ENCODE peak calls at places on chromosomes 13 and 19, in eight cellular contexts. V is breast epithelium, F is stomach, G is esophagus muscularis mucosa, D is sigmoid colon, K is GM12892, Q is HepG2, Y is transverse colon. S is an unnamed sample.

GRCh38 chr19:12208221-12208620 is 45.3 kb downstream of the ZNF136 start:
- DNase-seq in G (no peak), D (no peak), K (no peak), F (no peak), V (no peak), Q (peak), Y (no peak), S (no peak)

GRCh38 chr13:25971077-25971476 is 80.7 kb downstream of the SHISA2 start:
- DNase-seq in D (no peak), Q (no peak), Y (no peak), F (no peak), V (no peak), K (no peak), G (peak), S (no peak)

GRCh38 chr19:23439623-23440022 is 44.4 kb upstream of the ZNF91 start:
- DNase-seq in D (no peak), G (peak), F (no peak), K (no peak), V (no peak), Y (no peak), Q (no peak), S (no peak)

GRCh38 chr13:94799330-94799729 is 87.0 kb upstream of the SOX21 start:
- DNase-seq in Y (no peak), D (no peak), F (no peak), V (no peak), K (no peak), Q (no peak), G (peak), S (no peak)

GRCh38 chr13:110062777-110063442 is 244.0 kb downstream of the COL4A1 start:
- DNase-seq in F (no peak), G (no peak), V (no peak), K (no peak), Q (no peak), D (no peak), Y (no peak), S (no peak)

GRCh38 chr19:6765738-6766356 is 1.4 kb downstream of the SH2D3A start:
- DNase-seq in D (no peak), K (no peak), V (peak), G (no peak), Y (peak), Q (peak), F (peak), S (no peak)

GRCh38 chr19:49692102-49692599 is 1.2 kb downstream of the CPT1C start:
- DNase-seq in V (no peak), F (no peak), D (no peak), Q (no peak), K (no peak), Y (no peak), G (no peak), S (no peak)

GRCh38 chr19:47021536-47022139 is 2.0 kb downstream of the NPAS1 start:
- DNase-seq in F (no peak), G (no peak), V (no peak), Q (no peak), Y (no peak), D (no peak), K (no peak), S (no peak)

GRCh38 chr13:44165895-44166496 is 207.6 kb upstream of the SERP2 start:
- DNase-seq in F (no peak), D (no peak), K (no peak), Q (no peak), Y (no peak), G (peak), V (no peak), S (no peak)

GRCh38 chr13:78593652-78594494 is 9.5 kb downstream of the POU4F1 start:
- DNase-seq in V (no peak), Y (no peak), Q (no peak), F (no peak), K (no peak), G (no peak), D (no peak), S (no peak)

GRCh38 chr13:48131481-48131992 is 36.6 kb upstream of the MED4 start:
- DNase-seq in F (no peak), K (no peak), V (no peak), G (no peak), Y (no peak), D (no peak), Q (no peak), S (no peak)

GRCh38 chr19:17048885-17049453 is 22.4 kb upstream of the CPAMD8 start:
- DNase-seq in F (no peak), D (no peak), Q (no peak), G (no peak), K (no peak), V (no peak), Y (no peak), S (no peak)

GRCh38 chr19:44747739-44748425 is 626 bp upstream of the BCL3 start:
- DNase-seq in Q (peak), V (no peak), Y (peak), D (peak), K (no peak), F (peak), G (no peak), S (no peak)

GRCh38 chr13:46389985-46390384 is 2.9 kb upstream of the RUBCNL start:
- DNase-seq in F (no peak), V (no peak), K (no peak), Q (peak), Y (peak), D (peak), G (no peak), S (no peak)

GRCh38 chr13:44273991-44274810 is 99.4 kb upstream of the SERP2 start:
- DNase-seq in Y (no peak), F (no peak), V (no peak), Q (no peak), G (no peak), D (no peak), K (no peak), S (peak)

GRCh38 chr13:97275265-97275664 is 53.1 kb downstream of the MBNL2 start:
- DNase-seq in F (no peak), V (no peak), G (no peak), Q (peak), D (no peak), Y (no peak), K (no peak), S (no peak)

GRCh38 chr19:6226012-6226411 is 53.8 kb downstream of the MLLT1 start:
- DNase-seq in D (no peak), Y (no peak), V (no peak), K (no peak), Q (no peak), G (no peak), F (no peak), S (no peak)

GRCh38 chr19:18226956-18227780 is 930 bp upstream of the PDE4C start:
- DNase-seq in G (no peak), Q (no peak), V (no peak), K (no peak), Y (no peak), D (peak), F (no peak), S (no peak)

DNA sequence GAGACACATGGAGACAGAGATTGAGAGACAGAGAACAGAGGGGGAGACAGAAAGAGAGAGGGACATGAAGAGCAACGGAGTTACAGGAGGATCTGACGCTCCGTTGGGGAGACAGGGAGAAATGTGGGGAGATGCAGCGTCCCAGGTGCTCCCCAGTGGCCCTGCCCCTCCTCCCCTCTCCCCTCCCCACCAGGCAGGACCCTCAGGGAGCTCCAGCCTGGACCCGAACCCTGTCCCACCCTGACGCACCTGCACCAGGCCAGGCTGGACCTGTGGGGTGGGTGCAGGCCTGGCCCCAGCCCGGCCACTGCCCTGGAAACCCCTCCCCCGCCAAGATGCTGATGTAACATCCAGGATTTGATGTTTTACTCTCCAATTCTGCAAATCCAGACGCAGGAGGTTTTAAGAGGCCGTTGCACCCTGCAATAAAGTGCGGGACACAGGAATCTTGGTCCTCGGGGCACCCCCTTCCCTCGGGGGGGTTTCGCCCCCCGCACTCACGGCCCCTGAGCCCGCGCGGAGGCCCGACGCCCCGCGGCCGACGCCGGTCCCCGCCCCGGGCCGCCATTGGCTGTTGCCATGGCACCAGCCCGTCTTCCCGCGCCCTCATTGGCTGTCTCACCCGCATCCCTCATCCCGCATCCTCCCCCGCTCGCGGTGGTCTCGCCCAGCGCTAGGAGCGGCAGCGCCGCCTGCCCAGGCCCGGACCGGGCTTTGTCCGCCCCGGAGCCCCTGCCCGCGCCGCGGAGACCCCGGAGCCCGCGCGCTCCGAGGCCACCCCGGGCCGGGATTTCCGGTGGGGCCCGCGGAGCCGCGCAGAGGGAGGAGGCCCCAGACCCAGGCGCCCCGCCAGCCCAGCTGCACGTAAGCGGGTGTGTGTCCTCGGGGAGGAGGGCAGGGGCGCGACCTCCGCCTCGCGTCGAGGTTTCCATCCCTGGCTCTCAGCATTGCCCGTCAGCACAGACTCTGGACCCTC is at the start of gene APC2:
- DNase-seq in Q (no peak), V (no peak), Y (no peak), F (no peak), K (no peak), D (no peak), G (no peak), S (no peak)
- TF ChIP-seq POLR2AphosphoS5 in Q (no peak), V (no peak), Y (no peak), F (no peak), K (no peak), D (no peak), G (no peak), S (no peak)

DNA sequence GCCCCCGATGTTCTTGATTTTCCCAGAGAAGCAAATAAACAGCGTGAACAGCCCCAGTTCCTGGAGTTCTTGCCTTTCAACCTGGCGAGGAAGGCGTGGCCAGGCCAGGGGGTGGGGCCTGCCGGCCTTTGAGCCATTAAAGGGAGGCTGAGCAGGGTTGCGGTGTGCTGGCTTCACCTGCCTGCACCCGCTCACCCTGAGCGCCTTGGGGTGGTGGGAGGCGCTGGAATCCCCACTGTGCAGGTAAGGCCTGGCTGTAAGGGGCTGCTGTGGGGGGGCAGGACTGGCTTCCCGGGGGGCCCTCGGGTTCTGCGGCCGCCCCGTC is 2.7 kb upstream of the MISP start:
- DNase-seq in G (no peak), D (no peak), Q (no peak), Y (peak), K (no peak), F (peak), V (no peak), S (no peak)
- TF ChIP-seq POLR2A in G (no peak), D (peak), Q (no peak), Y (peak), K (no peak), F (no peak), V (no peak), S (no peak)

GRCh38 chr19:10227215-10227971 is 3.7 kb downstream of the S1PR2 start:
- DNase-seq in D (peak), G (no peak), K (no peak), F (no peak), Y (no peak), Q (no peak), V (no peak), S (no peak)

GRCh38 chr19:10224337-10224736 is 6.8 kb downstream of the S1PR2 start:
- DNase-seq in D (no peak), V (no peak), G (no peak), Q (no peak), Y (no peak), F (no peak), K (no peak), S (no peak)

GRCh38 chr19:10228393-10228792 is 2.7 kb downstream of the S1PR2 start:
- DNase-seq in Q (no peak), K (no peak), G (no peak), F (no peak), V (no peak), Y (no peak), D (no peak), S (no peak)

GRCh38 chr19:10226021-10226375 is 5.1 kb downstream of the S1PR2 start:
- DNase-seq in Q (no peak), V (no peak), F (no peak), G (no peak), K (no peak), Y (no peak), D (no peak), S (no peak)

DNA sequence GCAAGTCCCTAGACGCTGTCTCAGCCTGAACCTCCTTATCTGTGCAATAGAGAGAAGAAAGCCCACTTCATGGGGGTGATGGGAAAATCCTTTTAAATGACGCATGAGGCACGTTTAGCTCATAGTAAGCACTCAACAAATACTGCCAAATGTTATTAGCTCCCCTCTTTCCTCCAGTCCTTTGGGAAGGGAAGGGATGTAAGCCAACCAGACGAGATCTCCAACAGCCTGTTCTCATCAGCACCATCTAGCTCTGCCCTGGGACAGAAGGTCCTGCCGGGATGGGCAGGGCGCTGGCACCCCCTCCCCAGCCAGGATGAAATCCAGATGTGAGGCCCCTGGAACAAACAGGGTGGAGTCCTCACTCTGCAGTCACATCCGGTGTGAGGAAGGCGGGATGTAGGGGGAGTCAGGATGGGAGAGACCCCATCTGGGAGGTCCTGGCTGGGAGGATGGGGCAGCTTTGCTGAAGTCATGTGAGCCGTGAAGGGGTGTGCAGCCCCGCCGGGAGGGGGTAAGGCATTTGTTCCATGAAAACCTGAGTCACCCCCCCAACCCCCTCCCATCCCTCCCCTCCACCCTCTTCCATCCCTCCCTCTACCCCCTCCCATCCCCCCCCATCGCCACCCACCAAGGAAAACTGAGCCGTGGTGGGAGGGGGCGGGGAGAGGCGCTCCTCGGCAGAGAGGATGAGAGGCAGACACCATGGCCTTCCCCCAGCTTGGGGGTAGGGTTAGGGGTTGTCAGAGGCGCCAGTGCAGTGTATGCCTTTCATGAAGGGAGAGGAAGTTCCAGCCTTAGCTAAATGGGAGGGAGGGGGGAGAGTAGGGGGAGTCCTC is 4.5 kb downstream of the S1PR2 start:
- DNase-seq in G (peak), Q (no peak), Y (peak), F (peak), D (peak), V (peak), K (no peak), S (no peak)
- TF ChIP-seq POLR2AphosphoS5 in G (peak), Q (no peak), Y (peak), F (peak), D (peak), V (peak), K (no peak), S (no peak)

GRCh38 chr19:55309437-55309836 is 15.7 kb downstream of the TMEM150B start:
- DNase-seq in D (no peak), K (no peak), Q (no peak), G (no peak), Y (no peak), F (no peak), V (no peak), S (no peak)
- TF ChIP-seq POLR2A in D (no peak), K (no peak), Q (no peak), G (no peak), Y (no peak), F (no peak), V (no peak), S (no peak)

DNA sequence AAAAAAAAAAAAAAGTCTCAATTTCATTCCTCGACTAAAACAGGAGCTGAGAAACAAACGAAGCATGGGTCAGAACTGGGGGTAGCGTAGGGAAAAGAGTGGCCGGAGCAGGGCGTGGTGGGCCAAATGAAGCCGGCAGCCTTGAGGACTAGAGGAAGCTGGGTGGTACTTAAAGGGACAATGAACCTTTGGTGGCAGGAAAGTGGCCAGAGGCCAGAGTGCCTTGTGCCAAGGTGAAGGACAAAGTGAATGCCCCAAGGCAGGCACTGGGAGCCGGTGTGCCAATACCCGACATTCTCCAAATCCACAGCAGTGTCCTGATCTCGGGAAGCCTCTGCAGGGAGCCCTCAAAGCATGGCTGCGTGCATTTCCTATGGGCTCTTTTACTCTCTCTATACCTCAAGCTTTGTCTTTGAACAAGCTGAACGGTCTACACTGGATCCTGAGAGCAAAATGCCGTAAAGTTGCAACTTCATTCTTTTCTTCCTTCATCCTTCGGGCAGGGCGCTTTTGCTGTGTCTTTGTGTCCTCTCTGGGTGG is 195.0 kb upstream of the KL start:
- DNase-seq in D (no peak), F (no peak), G (peak), K (no peak), V (no peak), Y (no peak), Q (no peak), S (no peak)
- TF ChIP-seq POLR2AphosphoS5 in D (no peak), F (no peak), G (no peak), K (no peak), V (no peak), Y (no peak), Q (no peak), S (no peak)